ENCODE peak calls at places on chromosomes 12 and 14, in four cellular contexts. T, E, O and M are unnamed samples.

GRCh38 chr14:22614240-22614799 is 16.2 kb downstream of the ABHD4 start:
- DNase-seq in T (no peak), O (peak; percentile 18), E (peak; percentile 83), M (peak; percentile 94)

GRCh38 chr12:45605624-45606023 is 123.9 kb upstream of the ARID2 start:
- DNase-seq in E (no peak), T (no peak), O (no peak), M (no peak)

GRCh38 chr12:53053223-53054111 is 3.6 kb downstream of the TNS2 start:
- DNase-seq in T (no peak), E (peak; percentile 77), O (no peak), M (no peak)

GRCh38 chr14:57068511-57068910 is 200.2 kb downstream of the EXOC5 start:
- DNase-seq in E (no peak), O (no peak), T (no peak), M (no peak)

GRCh38 chr12:89756638-89757321 is 48.1 kb upstream of the ATP2B1 start:
- DNase-seq in O (peak; percentile 68), E (peak; percentile 54), T (peak; percentile 97), M (peak; percentile 95)

GRCh38 chr12:2552000-2552399 is 242.8 kb upstream of the FKBP4 start:
- DNase-seq in T (no peak), O (no peak), E (no peak), M (no peak)

GRCh38 chr12:1811281-1811947 is 9.0 kb upstream of the LRTM2 start:
- DNase-seq in T (no peak), E (peak; percentile 75), O (no peak), M (no peak)

GRCh38 chr12:52347546-52348510 is 19.5 kb downstream of the KRT85 start:
- DNase-seq in T (no peak), O (no peak), E (no peak), M (no peak)

GRCh38 chr12:72523754-72524153 is 251.6 kb downstream of the TRHDE start:
- DNase-seq in O (no peak), T (no peak), E (no peak), M (no peak)

GRCh38 chr12:49043856-49044258 is 16.7 kb downstream of the KMT2D start:
- DNase-seq in T (no peak), O (peak; percentile 81), E (peak; percentile 34), M (peak; percentile 74)

GRCh38 chr12:162467-163307 is 51.3 kb downstream of the SLC6A12 start:
- DNase-seq in T (no peak), O (no peak), E (no peak), M (no peak)

GRCh38 chr14:73771848-73772705 is 57.9 kb upstream of the PNMA1 start:
- DNase-seq in E (peak; percentile 94), T (peak; percentile 85), O (peak; percentile 91), M (no peak)

GRCh38 chr12:100656141-100656540 is 82.7 kb downstream of the GAS2L3 start:
- DNase-seq in E (no peak), O (no peak), T (no peak), M (no peak)

GRCh38 chr14:84927096-84927910 is 602.6 kb upstream of the FLRT2 start:
- DNase-seq in O (no peak), E (no peak), T (no peak), M (no peak)

GRCh38 chr14:22418631-22419030 is 170.4 kb downstream of the DAD1 start:
- DNase-seq in E (no peak), T (peak; percentile 48), O (no peak), M (no peak)

GRCh38 chr12:106252056-106252455 is 4.2 kb upstream of the CKAP4 start:
- DNase-seq in T (no peak), O (no peak), E (no peak), M (no peak)

GRCh38 chr14:68734231-68734732 is 58.6 kb downstream of the ZFP36L1 start:
- DNase-seq in O (no peak), E (no peak), T (peak; percentile 48), M (no peak)

GRCh38 chr12:22530-23201 is 43.9 kb upstream of the IQSEC3 start:
- DNase-seq in O (peak; percentile 2), T (no peak), E (no peak), M (no peak)

GRCh38 chr12:99920561-99920960 is 64.2 kb downstream of the ANKS1B start:
- DNase-seq in T (no peak), O (no peak), E (no peak), M (no peak)

GRCh38 chr12:3777206-3777809 is 24.4 kb upstream of the CRACR2A start:
- DNase-seq in T (no peak), E (peak; percentile 30), O (peak; percentile 13), M (peak; percentile 25)

GRCh38 chr14:93894992-93895391 is 32.2 kb upstream of the FAM181A start:
- DNase-seq in T (no peak), O (no peak), E (no peak), M (no peak)

GRCh38 chr12:25775968-25776367 is 182.5 kb upstream of the RASSF8 start:
- DNase-seq in E (no peak), T (no peak), O (no peak), M (no peak)

GRCh38 chr14:97891515-97891914 is 1094.3 kb downstream of the VRK1 start:
- DNase-seq in E (no peak), T (no peak), O (no peak), M (no peak)

GRCh38 chr14:34781242-34781641 is 66.8 kb upstream of the CFL2 start:
- DNase-seq in E (no peak), T (peak; percentile 4), O (no peak), M (no peak)

GRCh38 chr12:104201238-104202001 is 14.2 kb upstream of the TXNRD1 start:
- DNase-seq in O (peak; percentile 63), T (peak; percentile 35), E (peak; percentile 55), M (peak; percentile 65)

GRCh38 chr12:109900752-109901580 is 892 bp downstream of the TCHP start:
- DNase-seq in T (no peak), E (no peak), O (peak; percentile 56), M (no peak)

GRCh38 chr14:102544034-102544744 is 34.6 kb upstream of the ANKRD9 start:
- DNase-seq in T (no peak), E (peak; percentile 59), O (no peak), M (no peak)

GRCh38 chr12:117485984-117486839 is 124.8 kb upstream of the NOS1 start:
- DNase-seq in T (no peak), E (no peak), O (no peak), M (peak; percentile 90)

GRCh38 chr14:39368261-39368959 is 63.8 kb downstream of the FBXO33 start:
- DNase-seq in O (peak; percentile 16), T (no peak), E (peak; percentile 88), M (peak; percentile 77)
- TF ChIP-seq CHD4 in O (no peak), T (no peak), E (no peak), M (no peak)

GRCh38 chr14:101087614-101088394 is 184.3 kb upstream of the RTL1 start:
- DNase-seq in T (no peak), E (no peak), O (no peak), M (no peak)

GRCh38 chr14:101088714-101089113 is 185.2 kb upstream of the RTL1 start:
- DNase-seq in E (no peak), O (no peak), T (no peak), M (no peak)

GRCh38 chr14:101086926-101087325 is 183.4 kb upstream of the RTL1 start:
- DNase-seq in E (no peak), O (no peak), T (no peak), M (no peak)

GRCh38 chr14:101090976-101091375 is 187.5 kb upstream of the RTL1 start:
- DNase-seq in E (no peak), T (no peak), O (no peak), M (no peak)

DNA sequence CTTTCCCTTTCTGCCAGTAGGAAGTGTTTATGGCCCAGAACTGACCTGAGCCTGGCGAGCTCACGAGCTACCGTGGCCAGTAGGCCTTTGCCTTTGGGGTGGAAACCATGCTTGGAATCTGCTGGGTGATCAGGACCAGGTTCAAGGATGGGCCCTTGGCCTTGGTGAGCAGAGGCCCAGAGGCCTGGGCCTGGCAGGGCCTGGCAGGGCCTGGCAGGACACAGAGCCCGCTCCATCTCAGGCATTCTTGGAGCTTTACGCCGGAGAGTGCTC is 184.8 kb upstream of the RTL1 start:
- DNase-seq in T (no peak), O (no peak), E (no peak), M (no peak)
- H3K4me1 ChIP-seq in T (no peaks in the 10 kb centered on the region), O (no peaks in the 10 kb centered on the region), E (no peaks in the 10 kb centered on the region), M (peaks cover 8% of the 10 kb centered on the region)

DNA sequence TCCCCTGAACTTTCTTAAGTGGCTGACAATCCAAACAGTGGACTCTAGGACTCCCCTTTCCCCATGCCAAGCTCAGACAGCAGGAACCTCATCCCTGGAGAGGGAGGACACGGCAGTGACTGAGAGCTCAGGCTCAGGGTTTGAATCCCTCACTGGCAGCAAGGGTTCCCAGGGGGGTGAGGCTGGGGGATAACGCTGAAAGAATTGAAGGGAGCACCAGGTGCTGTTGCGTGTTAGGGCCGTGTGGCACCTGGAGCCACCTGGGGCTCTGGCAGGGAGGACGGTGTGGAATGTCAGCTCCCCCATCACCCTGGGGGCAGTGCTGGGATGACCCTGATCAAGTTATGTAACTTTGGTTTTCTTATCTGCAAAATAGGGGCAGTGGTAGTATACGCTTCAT is 40.1 kb downstream of the ANO2 start:
- DNase-seq in E (no peak), T (no peak), O (no peak), M (no peak)
- TF ChIP-seq CHD4 in E (no peak), T (no peak), O (no peak), M (no peak)

GRCh38 chr14:99750746-99751450 is 42.3 kb upstream of the EML1 start:
- DNase-seq in O (no peak), T (no peak), E (no peak), M (no peak)

GRCh38 chr14:99748529-99748928 is 44.7 kb upstream of the EML1 start:
- DNase-seq in O (no peak), T (no peak), E (no peak), M (no peak)

GRCh38 chr14:99749142-99749541 is 44.1 kb upstream of the EML1 start:
- DNase-seq in O (no peak), T (no peak), E (no peak), M (no peak)

GRCh38 chr14:99751539-99752485 is 41.4 kb upstream of the EML1 start:
- DNase-seq in E (no peak), T (no peak), O (no peak), M (no peak)

GRCh38 chr14:99749763-99750715 is 43.2 kb upstream of the EML1 start:
- DNase-seq in E (no peak), T (no peak), O (no peak), M (no peak)
- H3K4me1 ChIP-seq in E (peaks cover 6% of the 10 kb centered on the region), T (no peaks in the 10 kb centered on the region), O (peaks cover 12% of the 10 kb centered on the region), M (peaks cover 52% of the 10 kb centered on the region)